ENCODE peak calls at places on chromosomes 2 and 18, in five cellular contexts. Y is CD4-positive, alpha-beta T cell; L is Calu3; E is activated CD4-positive, alpha-beta T cell treated with anti-CD3 and anti-CD28 coated beads, Interleukin-2, amount 10 ng/mL, durations not matched to agents 24 days and 14 days; F is GM12865. S is an unnamed sample.

GRCh38 chr2:120809151-120809550 is 73.5 kb downstream of the GLI2 start:
- DNase-seq in L (no peak), Y (no peak), F (no peak), E (no peak), S (no peak)

GRCh38 chr2:213995400-213996105 is 415.3 kb upstream of the VWC2L start:
- DNase-seq in L (peak; percentile 59), F (no peak), Y (no peak), E (no peak), S (no peak)

GRCh38 chr2:218648473-218649100 is 10.8 kb downstream of the ZNF142 start:
- DNase-seq in E (peak; percentile 88), L (peak; percentile 57), F (peak; percentile 73), Y (peak; percentile 56), S (peak; percentile 58)

GRCh38 chr18:34787931-34788532 is 77.9 kb downstream of the DTNA start:
- DNase-seq in F (peak; percentile 73), L (peak; percentile 32), Y (no peak), E (peak; percentile 76), S (no peak)

GRCh38 chr2:171244466-171244969 is 83.8 kb upstream of the TLK1 start:
- DNase-seq in L (no peak), Y (no peak), E (no peak), F (no peak), S (no peak)

GRCh38 chr2:147351789-147352188 is 493.0 kb upstream of the ACVR2A start:
- DNase-seq in Y (no peak), F (no peak), L (no peak), E (no peak), S (no peak)

GRCh38 chr2:8677646-8678592 is 3.9 kb upstream of the ID2 start:
- DNase-seq in Y (no peak), F (peak; percentile 53), L (peak; percentile 57), E (peak; percentile 80), S (no peak)

GRCh38 chr2:57890462-57890861 is 156.1 kb upstream of the VRK2 start:
- DNase-seq in E (no peak), F (peak; percentile 31), L (no peak), Y (no peak), S (no peak)

GRCh38 chr18:31684279-31685096 is at the start of gene B4GALT6:
- DNase-seq in Y (no peak), L (peak; percentile 60), F (peak; percentile 82), E (peak; percentile 69), S (peak; percentile 30)

GRCh38 chr2:37189452-37190153 is 1.1 kb upstream of the SULT6B1 start:
- DNase-seq in Y (no peak), E (no peak), F (no peak), L (peak; percentile 70), S (no peak)

GRCh38 chr2:41038408-41038807 is 586.5 kb upstream of the SLC8A1 start:
- DNase-seq in L (peak; percentile 21), E (no peak), Y (no peak), F (no peak), S (no peak)

S was measured in B cell.